ENCODE peak calls at places on chromosomes 13 and 19, in five cellular contexts. One of them, this sample, is unnamed.

GRCh38 chr13:77506874-77507273 is 28.6 kb upstream of the SCEL start:
- DNase-seq in lower lobe of right lung: no peak
- DNase-seq in AG09319: no peak
- DNase-seq in lung: no peak
- DNase-seq in PC-3: peak
- DNase-seq in this sample: no peak

GRCh38 chr13:40665061-40665753 is 1.2 kb downstream of the FOXO1 start:
- DNase-seq in lower lobe of right lung: peak
- DNase-seq in AG09319: no peak
- DNase-seq in lung: peak
- DNase-seq in PC-3: peak
- DNase-seq in this sample: peak

GRCh38 chr19:343451-343931 is 1.1 kb downstream of the MIER2 start:
- DNase-seq in lower lobe of right lung: no peak
- DNase-seq in AG09319: no peak
- DNase-seq in lung: no peak
- DNase-seq in PC-3: no peak
- DNase-seq in this sample: no peak

GRCh38 chr13:33611016-33611805 is 206.7 kb upstream of the RFC3 start:
- DNase-seq in lower lobe of right lung: no peak
- DNase-seq in AG09319: peak
- DNase-seq in lung: peak
- DNase-seq in PC-3: no peak
- DNase-seq in this sample: no peak

GRCh38 chr19:45439569-45440258 is 16.0 kb upstream of the ERCC1 start:
- DNase-seq in lower lobe of right lung: peak
- DNase-seq in AG09319: peak
- DNase-seq in lung: peak
- DNase-seq in PC-3: peak
- DNase-seq in this sample: no peak

GRCh38 chr13:44276061-44276460 is 97.6 kb upstream of the SERP2 start:
- DNase-seq in lower lobe of right lung: no peak
- DNase-seq in AG09319: no peak
- DNase-seq in lung: no peak
- DNase-seq in PC-3: no peak
- DNase-seq in this sample: no peak

GRCh38 chr13:80530902-80531301 is 190.0 kb upstream of the SPRY2 start:
- DNase-seq in lower lobe of right lung: no peak
- DNase-seq in AG09319: no peak
- DNase-seq in lung: no peak
- DNase-seq in PC-3: no peak
- DNase-seq in this sample: no peak

GRCh38 chr13:100392709-100393630 is 195.6 kb downstream of the GGACT start:
- DNase-seq in lower lobe of right lung: peak
- DNase-seq in AG09319: peak
- DNase-seq in lung: peak
- DNase-seq in PC-3: peak
- DNase-seq in this sample: peak

GRCh38 chr13:49000247-49000646 is 24.5 kb downstream of the FNDC3A start:
- DNase-seq in lower lobe of right lung: no peak
- DNase-seq in AG09319: no peak
- DNase-seq in lung: no peak
- DNase-seq in PC-3: no peak
- DNase-seq in this sample: no peak

GRCh38 chr19:34493649-34494044 is 12.1 kb downstream of the WTIP start:
- DNase-seq in lower lobe of right lung: no peak
- DNase-seq in AG09319: no peak
- DNase-seq in lung: no peak
- DNase-seq in PC-3: no peak
- DNase-seq in this sample: no peak

GRCh38 chr19:34487651-34488051 is 6.1 kb downstream of the WTIP start:
- DNase-seq in lower lobe of right lung: no peak
- DNase-seq in AG09319: no peak
- DNase-seq in lung: no peak
- DNase-seq in PC-3: no peak
- DNase-seq in this sample: no peak

GRCh38 chr19:34493038-34493648 is 11.6 kb downstream of the WTIP start:
- DNase-seq in lower lobe of right lung: no peak
- DNase-seq in AG09319: no peak
- DNase-seq in lung: no peak
- DNase-seq in PC-3: no peak
- DNase-seq in this sample: no peak

GRCh38 chr19:34489175-34489574 is 7.6 kb downstream of the WTIP start:
- DNase-seq in lower lobe of right lung: no peak
- DNase-seq in AG09319: no peak
- DNase-seq in lung: peak
- DNase-seq in PC-3: no peak
- DNase-seq in this sample: no peak

GRCh38 chr19:34490141-34490766 is 8.7 kb downstream of the WTIP start:
- DNase-seq in lower lobe of right lung: no peak
- DNase-seq in AG09319: no peak
- DNase-seq in lung: no peak
- DNase-seq in PC-3: no peak
- DNase-seq in this sample: no peak
- TF ChIP-seq CTCF in lower lobe of right lung: no peak
- TF ChIP-seq CTCF in AG09319: no peak
- TF ChIP-seq CTCF in lung: no peak
- TF ChIP-seq CTCF in PC-3: no peak
- TF ChIP-seq CTCF in this sample: no peak

GRCh38 chr13:21933001-21933400 is 262.1 kb downstream of the FGF9 start:
- DNase-seq in lower lobe of right lung: no peak
- DNase-seq in AG09319: no peak
- DNase-seq in lung: no peak
- DNase-seq in PC-3: no peak
- DNase-seq in this sample: no peak
- TF ChIP-seq CTCF in lower lobe of right lung: no peak
- TF ChIP-seq CTCF in AG09319: no peak
- TF ChIP-seq CTCF in lung: no peak
- TF ChIP-seq CTCF in PC-3: no peak
- TF ChIP-seq CTCF in this sample: no peak

GRCh38 chr13:114145722-114146121 is 13.3 kb upstream of the RASA3 start:
- DNase-seq in lower lobe of right lung: no peak
- DNase-seq in AG09319: no peak
- DNase-seq in lung: no peak
- DNase-seq in PC-3: no peak
- DNase-seq in this sample: no peak

GRCh38 chr13:114144606-114145244 is 12.3 kb upstream of the RASA3 start:
- DNase-seq in lower lobe of right lung: no peak
- DNase-seq in AG09319: no peak
- DNase-seq in lung: no peak
- DNase-seq in PC-3: no peak
- DNase-seq in this sample: no peak

GRCh38 chr13:114145256-114145655 is 12.8 kb upstream of the RASA3 start:
- DNase-seq in lower lobe of right lung: no peak
- DNase-seq in AG09319: no peak
- DNase-seq in lung: no peak
- DNase-seq in PC-3: no peak
- DNase-seq in this sample: no peak

GRCh38 chr13:114142640-114143490 is 10.4 kb upstream of the RASA3 start:
- DNase-seq in lower lobe of right lung: peak
- DNase-seq in AG09319: no peak
- DNase-seq in lung: no peak
- DNase-seq in PC-3: no peak
- DNase-seq in this sample: no peak

GRCh38 chr13:114143806-114144605 is 11.6 kb upstream of the RASA3 start:
- DNase-seq in lower lobe of right lung: no peak
- DNase-seq in AG09319: no peak
- DNase-seq in lung: no peak
- DNase-seq in PC-3: no peak
- DNase-seq in this sample: no peak
- TF ChIP-seq CTCF in lower lobe of right lung: no peak
- TF ChIP-seq CTCF in AG09319: no peak
- TF ChIP-seq CTCF in lung: no peak
- TF ChIP-seq CTCF in PC-3: peak
- TF ChIP-seq CTCF in this sample: peak

DNA sequence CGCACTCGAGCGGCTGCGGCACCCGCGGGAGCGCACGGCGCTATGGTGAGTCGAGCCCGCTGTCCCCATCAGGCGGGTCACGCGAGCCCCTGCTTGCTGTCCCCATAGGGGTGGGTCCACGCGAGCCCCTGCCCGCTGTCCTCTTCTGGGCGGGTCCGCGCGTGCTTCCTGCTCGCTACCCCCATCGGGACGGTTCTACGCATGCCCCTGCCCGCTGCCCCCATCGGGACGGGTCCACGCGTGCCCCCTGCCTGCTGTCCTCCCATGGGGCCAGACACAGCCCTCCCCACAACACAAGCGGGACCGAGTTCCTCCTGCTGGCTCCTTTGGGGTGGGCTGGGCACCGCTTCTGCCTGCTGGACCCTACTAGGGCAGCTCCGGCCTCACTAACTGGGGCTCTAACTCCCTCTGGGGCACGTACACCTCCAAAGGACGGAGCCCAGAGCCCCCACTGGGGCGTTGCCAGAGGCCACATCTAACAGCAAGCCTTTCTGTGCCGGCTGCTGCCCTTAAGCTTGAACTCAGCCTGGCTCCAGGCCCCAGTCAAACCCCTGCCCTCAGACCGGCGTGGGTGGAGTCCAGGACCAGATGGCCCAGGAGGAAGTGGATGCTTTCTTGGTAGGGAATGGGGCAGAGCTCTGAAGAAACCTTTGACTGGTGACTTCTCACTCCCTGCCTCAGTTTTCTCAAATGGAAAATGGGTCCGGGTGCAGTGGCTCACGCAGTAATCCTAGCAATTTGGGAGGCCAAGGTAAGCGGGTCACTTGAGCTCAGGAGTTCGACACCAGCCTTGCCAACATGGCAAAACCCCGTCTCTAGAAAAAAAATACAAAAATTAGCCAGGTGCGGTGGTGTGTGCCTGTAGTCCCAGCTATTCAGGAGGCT is 722 bp downstream of the COLGALT1 start:
- DNase-seq in lower lobe of right lung: peak
- DNase-seq in AG09319: no peak
- DNase-seq in lung: peak
- DNase-seq in PC-3: peak
- DNase-seq in this sample: peak
- TF ChIP-seq CTCF in lower lobe of right lung: no peak
- TF ChIP-seq CTCF in AG09319: no peak
- TF ChIP-seq CTCF in lung: no peak
- TF ChIP-seq CTCF in PC-3: no peak
- TF ChIP-seq CTCF in this sample: no peak

This sample was measured in PC-9.